ENCODE peak calls at places on chromosomes 3 and 15, in four cellular contexts. B is Panc1, T is BE2C, I is adrenal gland. E is an unnamed sample.

GRCh38 chr3:178915365-178915764 is 156.2 kb downstream of the ZMAT3 start:
- DNase-seq in B (no peak), T (no peak), I (no peak), E (no peak)

GRCh38 chr3:195766671-195767070 is 45.1 kb downstream of the MUC4 start:
- DNase-seq in B (no peak), I (no peak), T (no peak), E (no peak)

GRCh38 chr3:46245155-46245554 is 2.9 kb downstream of the CCR3 start:
- DNase-seq in I (no peak), B (no peak), T (no peak), E (no peak)

GRCh38 chr15:29692527-29692926 is 129.7 kb downstream of the TJP1 start:
- DNase-seq in T (no peak), B (no peak), I (no peak), E (no peak)

GRCh38 chr3:11001020-11001657 is 8.6 kb downstream of the SLC6A1 start:
- DNase-seq in T (no peak), B (no peak), I (peak; percentile 38), E (no peak)

GRCh38 chr3:65342084-65342683 is 654.4 kb upstream of the ADAMTS9 start:
- DNase-seq in I (peak; percentile 51), B (peak; percentile 17), T (peak; percentile 70), E (no peak)

GRCh38 chr15:42108189-42108588 is 13.8 kb upstream of the PLA2G4D start:
- DNase-seq in B (no peak), T (no peak), I (no peak), E (no peak)

GRCh38 chr3:167406876-167407492 is 26.9 kb upstream of the ZBBX start:
- DNase-seq in I (peak; percentile 31), T (peak; percentile 39), B (peak; percentile 15), E (peak; percentile 48)

GRCh38 chr3:64321747-64322146 is 96.5 kb upstream of the PRICKLE2 start:
- DNase-seq in B (no peak), I (peak; percentile 49), T (no peak), E (peak; percentile 71)

GRCh38 chr3:114356084-114357009 is 62.5 kb downstream of the TIGIT start:
- DNase-seq in I (no peak), T (no peak), B (no peak), E (no peak)

GRCh38 chr15:65862682-65863081 is 6.6 kb upstream of the RAB11A start:
- DNase-seq in I (peak; percentile 74), B (no peak), T (peak; percentile 86), E (no peak)

GRCh38 chr3:155934215-155934614 is 63.8 kb downstream of the GMPS start:
- DNase-seq in B (no peak), I (no peak), T (no peak), E (no peak)

GRCh38 chr3:48501196-48501595 is 2.8 kb downstream of the SHISA5 start:
- DNase-seq in I (no peak), B (no peak), T (no peak), E (no peak)

GRCh38 chr3:170033489-170033888 is 4.3 kb upstream of the GPR160 start:
- DNase-seq in B (no peak), T (no peak), I (no peak), E (no peak)

GRCh38 chr3:95217661-95218060 is 1154.8 kb downstream of the NSUN3 start:
- DNase-seq in T (no peak), I (no peak), B (no peak), E (no peak)

GRCh38 chr3:73768594-73769308 is 144.0 kb upstream of the PDZRN3 start:
- DNase-seq in T (no peak), B (no peak), I (no peak), E (no peak)

GRCh38 chr15:98599911-98600685 is 48.2 kb upstream of the IGF1R start:
- DNase-seq in B (no peak), I (peak; percentile 54), T (no peak), E (no peak)

GRCh38 chr15:91254766-91255165 is 154.7 kb downstream of the SV2B start:
- DNase-seq in B (no peak), T (peak; percentile 23), I (no peak), E (no peak)

GRCh38 chr15:68292967-68293366 is 15.4 kb downstream of the FEM1B start:
- DNase-seq in T (no peak), B (no peak), I (no peak), E (no peak)

GRCh38 chr3:156151824-156152428 is 31.5 kb downstream of the KCNAB1 start:
- DNase-seq in B (peak; percentile 28), T (peak; percentile 83), I (peak; percentile 78), E (peak; percentile 16)

DNA sequence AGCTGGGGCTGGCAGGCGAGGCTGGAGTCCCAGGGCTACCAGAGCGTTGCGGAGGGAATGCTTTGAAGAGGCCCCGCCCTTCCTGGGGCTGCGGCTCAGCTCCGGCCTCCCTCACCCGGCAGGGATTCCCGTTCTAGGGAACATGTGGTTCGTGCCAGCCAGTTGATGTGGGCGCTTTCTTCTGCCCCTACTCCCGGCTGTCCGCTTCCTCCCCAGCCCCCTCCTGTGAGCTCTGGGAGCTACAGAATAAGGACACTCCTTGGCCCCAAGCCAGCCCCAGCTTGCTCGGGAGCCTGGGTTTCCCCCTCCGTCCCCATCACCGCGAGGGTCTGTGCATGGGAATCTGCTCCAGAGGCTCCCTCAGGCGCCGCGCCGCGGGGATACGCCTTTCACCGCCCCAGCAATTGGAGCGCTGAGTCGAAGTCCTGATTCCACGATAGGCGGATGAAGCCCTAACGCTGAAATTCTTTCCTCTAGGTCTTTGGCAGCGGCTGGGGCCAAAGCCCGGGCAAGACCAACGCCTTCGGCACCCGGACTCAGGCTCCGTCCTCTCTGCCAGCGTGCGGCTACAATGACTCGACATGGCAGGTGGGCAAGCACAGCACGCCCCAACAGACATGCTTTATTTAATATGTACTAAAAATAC is 69.5 kb downstream of the KLF15 start:
- DNase-seq in T (peak; percentile 79), I (peak; percentile 69), B (no peak), E (no peak)
- H3K4me3 ChIP-seq in T (peak overlapping the region; percentile 58), I (peak overlapping the region; percentile 53), B (peak overlapping the region; percentile 32), E (peak overlapping the region; percentile 63)

GRCh38 chr3:25863560-25863959 is 73.7 kb downstream of the OXSM start:
- DNase-seq in T (no peak), I (no peak), B (no peak), E (no peak)
- TF ChIP-seq CTCF in T (peak; percentile 20), I (no peak), B (peak; percentile 20), E (peak; percentile 40)

GRCh38 chr3:19950316-19950715 is 3.4 kb downstream of the RAB5A start:
- DNase-seq in I (no peak), B (no peak), T (no peak), E (no peak)
- H3K4me3 ChIP-seq in I (no peak overlapping the region), B (no peak overlapping the region), T (no peak overlapping the region), E (no peak overlapping the region)

GRCh38 chr3:24359645-24360462 is 134.8 kb downstream of the THRB start:
- DNase-seq in T (no peak), I (no peak), B (no peak), E (no peak)
- TF ChIP-seq CTCF in T (no peak), I (peak; percentile 39), B (peak; percentile 31), E (peak; percentile 66)

GRCh38 chr3:124584245-124584551 is 146.1 kb upstream of the UMPS start:
- DNase-seq in T (no peak), B (no peak), I (no peak), E (no peak)
- H3K4me3 ChIP-seq in T (peak overlapping the region; percentile 77), B (peak overlapping the region; percentile 47), I (peak overlapping the region; percentile 68), E (peak overlapping the region; percentile 63)

GRCh38 chr3:177882124-177882648 is 654.0 kb upstream of the KCNMB2 start:
- DNase-seq in B (no peak), T (no peak), I (no peak), E (no peak)

GRCh38 chr3:177885063-177885462 is 651.2 kb upstream of the KCNMB2 start:
- DNase-seq in T (no peak), I (no peak), B (no peak), E (no peak)

GRCh38 chr3:177883957-177884356 is 652.3 kb upstream of the KCNMB2 start:
- DNase-seq in I (no peak), T (no peak), B (no peak), E (no peak)

GRCh38 chr3:177889158-177889557 is 647.1 kb upstream of the KCNMB2 start:
- DNase-seq in B (no peak), T (no peak), I (no peak), E (no peak)

GRCh38 chr3:177887475-177887874 is 648.8 kb upstream of the KCNMB2 start:
- DNase-seq in B (no peak), T (no peak), I (no peak), E (no peak)
- TF ChIP-seq CTCF in B (no peak), T (no peak), I (no peak), E (no peak)

GRCh38 chr15:74365619-74366445 is 1.6 kb downstream of the CYP11A1 start:
- DNase-seq in B (no peak), T (no peak), I (peak; percentile 81), E (no peak)
- H3K4me3 ChIP-seq in B (peak overlapping the region; percentile 49), T (no peak overlapping the region), I (peak overlapping the region; percentile 56), E (peak overlapping the region; percentile 65)

GRCh38 chr3:116433552-116433951 is 11.7 kb downstream of the LSAMP start:
- DNase-seq in B (no peak), T (no peak), I (no peak), E (no peak)
- TF ChIP-seq CTCF in B (no peak), T (no peak), I (no peak), E (no peak)

GRCh38 chr3:122563717-122564025 is 429 bp downstream of the PARP9 start:
- DNase-seq in T (no peak), I (peak; percentile 37), B (no peak), E (no peak)
- H3K4me3 ChIP-seq in T (peak overlapping the region; percentile 78), I (peak overlapping the region; percentile 77), B (peak overlapping the region; percentile 77), E (peak overlapping the region; percentile 87)

GRCh38 chr15:75107509-75107904 is 84.1 kb downstream of the PPCDC start:
- DNase-seq in B (no peak), T (no peak), I (no peak), E (no peak)

GRCh38 chr15:75109021-75109690 is 85.8 kb downstream of the PPCDC start:
- DNase-seq in T (no peak), I (no peak), B (no peak), E (no peak)

GRCh38 chr15:75107905-75108838 is 84.8 kb downstream of the PPCDC start:
- DNase-seq in T (no peak), B (no peak), I (no peak), E (peak; percentile 76)

GRCh38 chr15:75100679-75101078 is 77.3 kb downstream of the PPCDC start:
- DNase-seq in T (no peak), B (no peak), I (no peak), E (no peak)

DNA sequence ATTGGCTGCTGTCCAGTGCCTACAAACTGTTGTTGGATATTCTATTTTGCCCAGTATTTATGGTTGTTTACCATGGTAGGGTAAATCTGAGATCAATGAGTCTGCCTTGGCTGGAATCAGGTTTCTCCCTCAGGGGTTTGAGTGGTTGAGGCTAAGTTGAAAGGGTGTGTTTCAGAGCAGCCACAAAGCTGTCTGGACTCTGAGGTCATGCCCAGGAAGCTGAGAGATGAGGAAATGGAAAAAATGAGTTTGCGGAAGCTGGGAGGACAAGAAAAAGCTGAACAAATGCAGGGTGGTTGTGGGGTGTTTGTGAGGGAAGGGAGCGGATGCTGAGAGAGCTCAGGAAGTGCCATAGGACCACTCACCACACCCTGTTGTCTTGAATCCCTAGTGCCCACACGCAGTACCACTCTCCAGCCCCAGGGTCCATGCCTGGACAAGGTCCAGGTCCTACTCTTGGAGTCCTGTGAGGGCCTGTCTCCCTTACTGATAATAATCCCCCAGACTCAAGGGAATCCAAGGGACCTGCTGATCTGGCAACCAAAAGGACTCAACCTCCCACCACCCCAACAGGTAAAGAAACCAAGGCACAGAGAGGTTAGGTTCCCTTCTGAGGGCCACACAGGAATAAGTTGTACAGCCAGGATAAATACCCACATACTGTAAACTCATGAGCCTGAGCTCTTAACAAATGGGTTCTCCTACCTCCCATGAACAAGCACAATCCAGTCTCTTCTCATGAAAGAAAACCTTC is 81.6 kb downstream of the PPCDC start:
- DNase-seq in I (peak; percentile 59), T (no peak), B (peak; percentile 50), E (peak; percentile 92)
- TF ChIP-seq CTCF in I (peak; percentile 4), T (no peak), B (no peak), E (no peak)